ENCODE peak calls at places on chromosomes 16 and 17, in five cellular contexts. A, L, J, S and H are unnamed samples.

GRCh38 chr17:50361561-50362480 is 11.2 kb downstream of the MRPL27 start:
- DNase-seq in A (peak), L (no peak), J (peak), S (peak), H (peak)

GRCh38 chr16:12158428-12158827 is 181.9 kb downstream of the SNX29 start:
- DNase-seq in A (peak), L (peak), J (no peak), S (peak), H (peak)

GRCh38 chr16:9364721-9365693 is 273.6 kb downstream of the HAPSTR1 start:
- DNase-seq in A (no peak), L (no peak), J (no peak), S (no peak), H (no peak)

GRCh38 chr17:8031261-8031661 is 7.6 kb upstream of the ALOX15B start:
- DNase-seq in A (no peak), L (no peak), J (no peak), S (no peak), H (no peak)

GRCh38 chr16:58027341-58028167 is 2.0 kb downstream of the MMP15 start:
- DNase-seq in A (no peak), L (no peak), J (peak), S (peak), H (no peak)

GRCh38 chr16:48438414-48438813 is 53.2 kb upstream of the SIAH1 start:
- DNase-seq in A (no peak), L (no peak), J (no peak), S (no peak), H (no peak)

GRCh38 chr16:56860226-56861020 is 4.6 kb upstream of the SLC12A3 start:
- DNase-seq in A (no peak), L (no peak), J (no peak), S (no peak), H (peak)

GRCh38 chr17:48854774-48855476 is 24.1 kb downstream of the CALCOCO2 start:
- DNase-seq in A (no peak), L (no peak), J (no peak), S (no peak), H (no peak)

GRCh38 chr17:45575126-45575885 is 84.8 kb upstream of the PLEKHM1 start:
- DNase-seq in A (no peak), L (no peak), J (no peak), S (no peak), H (no peak)

GRCh38 chr17:37507108-37507507 is 17.4 kb downstream of the DUSP14 start:
- DNase-seq in A (no peak), L (no peak), J (no peak), S (no peak), H (no peak)

GRCh38 chr16:64250866-64251265 is 871.0 kb downstream of the CDH11 start:
- DNase-seq in A (peak), L (no peak), J (no peak), S (peak), H (peak)

GRCh38 chr16:71625113-71625850 is 702 bp upstream of the MARVELD3 start:
- DNase-seq in A (no peak), L (no peak), J (no peak), S (no peak), H (no peak)